ENCODE peak calls at places on chromosome 4, in six cellular contexts. R is fibroblast of lung, W is omental fat pad, B is memory B cell, K is ACHN, D is GM18507. P is an unnamed sample.

GRCh38 chr4:114012749-114013148 is 33.3 kb upstream of the ARSJ start:
- DNase-seq in R (no peak), W (no peak), B (no peak), K (no peak), D (no peak), P (no peak)

GRCh38 chr4:140260227-140260626 is 106.2 kb upstream of the MAML3 start:
- DNase-seq in R (peak; percentile 87), W (no peak), B (no peak), K (peak; percentile 28), D (no peak), P (no peak)

GRCh38 chr4:156763511-156763910 is 208.1 kb downstream of the PDGFC start:
- DNase-seq in R (peak; percentile 82), W (no peak), B (no peak), K (no peak), D (no peak), P (no peak)

GRCh38 chr4:8281519-8282133 is 12.1 kb downstream of the HTRA3 start:
- DNase-seq in R (peak; percentile 96), W (no peak), B (no peak), K (no peak), D (no peak), P (no peak)

GRCh38 chr4:154076921-154077320 is 288.0 kb upstream of the SFRP2 start:
- DNase-seq in R (no peak), W (no peak), B (no peak), K (no peak), D (no peak), P (no peak)

GRCh38 chr4:10333942-10334341 is 123.3 kb downstream of the ZNF518B start:
- DNase-seq in R (no peak), W (no peak), B (no peak), K (no peak), D (no peak), P (no peak)

GRCh38 chr4:53479731-53480525 is 102.5 kb downstream of the FIP1L1 start:
- DNase-seq in R (no peak), W (no peak), B (no peak), K (no peak), D (no peak), P (no peak)

GRCh38 chr4:147078362-147078761 is 132.7 kb upstream of the TTC29 start:
- DNase-seq in R (peak; percentile 40), W (no peak), B (no peak), K (no peak), D (no peak), P (no peak)

GRCh38 chr4:6342530-6343293 is 73.1 kb downstream of the WFS1 start:
- DNase-seq in R (peak; percentile 29), W (no peak), B (no peak), K (no peak), D (no peak), P (no peak)

GRCh38 chr4:57064811-57065711 is 45.1 kb downstream of the IGFBP7 start:
- DNase-seq in R (peak; percentile 83), W (no peak), B (no peak), K (peak; percentile 66), D (no peak), P (no peak)

GRCh38 chr4:126799971-126800722 is 832.6 kb upstream of the INTU start:
- DNase-seq in R (peak; percentile 60), W (no peak), B (no peak), K (no peak), D (no peak), P (no peak)

GRCh38 chr4:24794916-24795665 is at the start of gene SOD3:
- DNase-seq in R (peak; percentile 82), W (no peak), B (no peak), K (peak; percentile 90), D (no peak), P (no peak)